ENCODE peak calls at places on chromosomes 2 and 18, in seven cellular contexts. One of them, this sample, is unnamed.

GRCh38 chr2:197307933-197308521 is 2.6 kb downstream of the ANKRD44 start:
- DNase-seq in NCI-H1694 treated with DMSO at 0.1 percent for 48 hours: no peak
- DNase-seq in naive thymus-derived CD8-positive, alpha-beta T cell: no peak
- DNase-seq in stimulated activated naive B cell treated with anti-CD40 and anti-IgM and Interleukin-4, amounts not matched to agents 10 μg/mL and 1 μg/mL and 100 μg/mL, for 72 hours: no peak
- DNase-seq in astrocyte of the spinal cord: no peak
- DNase-seq in NCI-H446 treated with DMSO at 0.1 percent for 48 hours: no peak
- DNase-seq in NCI-H345: no peak
- DNase-seq in this sample: peak

GRCh38 chr2:127586136-127586535 is 50.7 kb downstream of the MYO7B start:
- DNase-seq in NCI-H1694 treated with DMSO at 0.1 percent for 48 hours: no peak
- DNase-seq in naive thymus-derived CD8-positive, alpha-beta T cell: no peak
- DNase-seq in stimulated activated naive B cell treated with anti-CD40 and anti-IgM and Interleukin-4, amounts not matched to agents 10 μg/mL and 1 μg/mL and 100 μg/mL, for 72 hours: no peak
- DNase-seq in astrocyte of the spinal cord: no peak
- DNase-seq in NCI-H446 treated with DMSO at 0.1 percent for 48 hours: no peak
- DNase-seq in NCI-H345: no peak
- DNase-seq in this sample: no peak

GRCh38 chr2:207768168-207768890 is 1.4 kb downstream of the FZD5 start:
- DNase-seq in NCI-H1694 treated with DMSO at 0.1 percent for 48 hours: no peak
- DNase-seq in naive thymus-derived CD8-positive, alpha-beta T cell: peak
- DNase-seq in stimulated activated naive B cell treated with anti-CD40 and anti-IgM and Interleukin-4, amounts not matched to agents 10 μg/mL and 1 μg/mL and 100 μg/mL, for 72 hours: peak
- DNase-seq in astrocyte of the spinal cord: peak
- DNase-seq in NCI-H446 treated with DMSO at 0.1 percent for 48 hours: no peak
- DNase-seq in NCI-H345: no peak
- DNase-seq in this sample: no peak

GRCh38 chr2:172178035-172178434 is 75.3 kb upstream of the DLX2 start:
- DNase-seq in NCI-H1694 treated with DMSO at 0.1 percent for 48 hours: no peak
- DNase-seq in naive thymus-derived CD8-positive, alpha-beta T cell: no peak
- DNase-seq in stimulated activated naive B cell treated with anti-CD40 and anti-IgM and Interleukin-4, amounts not matched to agents 10 μg/mL and 1 μg/mL and 100 μg/mL, for 72 hours: no peak
- DNase-seq in astrocyte of the spinal cord: peak
- DNase-seq in NCI-H446 treated with DMSO at 0.1 percent for 48 hours: no peak
- DNase-seq in NCI-H345: no peak
- DNase-seq in this sample: no peak

GRCh38 chr2:190867182-190867581 is 13.4 kb upstream of the GLS start:
- DNase-seq in NCI-H1694 treated with DMSO at 0.1 percent for 48 hours: no peak
- DNase-seq in naive thymus-derived CD8-positive, alpha-beta T cell: no peak
- DNase-seq in stimulated activated naive B cell treated with anti-CD40 and anti-IgM and Interleukin-4, amounts not matched to agents 10 μg/mL and 1 μg/mL and 100 μg/mL, for 72 hours: no peak
- DNase-seq in astrocyte of the spinal cord: peak
- DNase-seq in NCI-H446 treated with DMSO at 0.1 percent for 48 hours: no peak
- DNase-seq in NCI-H345: no peak
- DNase-seq in this sample: no peak

GRCh38 chr2:228709788-228710371 is 528.4 kb upstream of the SPHKAP start:
- DNase-seq in NCI-H1694 treated with DMSO at 0.1 percent for 48 hours: no peak
- DNase-seq in naive thymus-derived CD8-positive, alpha-beta T cell: no peak
- DNase-seq in stimulated activated naive B cell treated with anti-CD40 and anti-IgM and Interleukin-4, amounts not matched to agents 10 μg/mL and 1 μg/mL and 100 μg/mL, for 72 hours: no peak
- DNase-seq in astrocyte of the spinal cord: no peak
- DNase-seq in NCI-H446 treated with DMSO at 0.1 percent for 48 hours: no peak
- DNase-seq in NCI-H345: no peak
- DNase-seq in this sample: no peak

GRCh38 chr2:58930541-58930940 is 689.4 kb upstream of the FANCL start:
- DNase-seq in NCI-H1694 treated with DMSO at 0.1 percent for 48 hours: no peak
- DNase-seq in naive thymus-derived CD8-positive, alpha-beta T cell: no peak
- DNase-seq in stimulated activated naive B cell treated with anti-CD40 and anti-IgM and Interleukin-4, amounts not matched to agents 10 μg/mL and 1 μg/mL and 100 μg/mL, for 72 hours: no peak
- DNase-seq in astrocyte of the spinal cord: peak
- DNase-seq in NCI-H446 treated with DMSO at 0.1 percent for 48 hours: no peak
- DNase-seq in NCI-H345: no peak
- DNase-seq in this sample: peak

GRCh38 chr2:47076586-47077441 is 78.3 kb downstream of the STPG4 start:
- DNase-seq in NCI-H1694 treated with DMSO at 0.1 percent for 48 hours: no peak
- DNase-seq in naive thymus-derived CD8-positive, alpha-beta T cell: no peak
- DNase-seq in stimulated activated naive B cell treated with anti-CD40 and anti-IgM and Interleukin-4, amounts not matched to agents 10 μg/mL and 1 μg/mL and 100 μg/mL, for 72 hours: no peak
- DNase-seq in astrocyte of the spinal cord: peak
- DNase-seq in NCI-H446 treated with DMSO at 0.1 percent for 48 hours: no peak
- DNase-seq in NCI-H345: no peak
- DNase-seq in this sample: no peak

GRCh38 chr2:96541326-96541725 is 4.8 kb downstream of the ARID5A start:
- DNase-seq in NCI-H1694 treated with DMSO at 0.1 percent for 48 hours: no peak
- DNase-seq in naive thymus-derived CD8-positive, alpha-beta T cell: no peak
- DNase-seq in stimulated activated naive B cell treated with anti-CD40 and anti-IgM and Interleukin-4, amounts not matched to agents 10 μg/mL and 1 μg/mL and 100 μg/mL, for 72 hours: no peak
- DNase-seq in astrocyte of the spinal cord: peak
- DNase-seq in NCI-H446 treated with DMSO at 0.1 percent for 48 hours: no peak
- DNase-seq in NCI-H345: no peak
- DNase-seq in this sample: no peak

GRCh38 chr2:3108105-3108504 is 269.5 kb downstream of the EIPR1 start:
- DNase-seq in NCI-H1694 treated with DMSO at 0.1 percent for 48 hours: no peak
- DNase-seq in naive thymus-derived CD8-positive, alpha-beta T cell: no peak
- DNase-seq in stimulated activated naive B cell treated with anti-CD40 and anti-IgM and Interleukin-4, amounts not matched to agents 10 μg/mL and 1 μg/mL and 100 μg/mL, for 72 hours: no peak
- DNase-seq in astrocyte of the spinal cord: no peak
- DNase-seq in NCI-H446 treated with DMSO at 0.1 percent for 48 hours: no peak
- DNase-seq in NCI-H345: no peak
- DNase-seq in this sample: no peak

GRCh38 chr2:101223814-101224231 is 28.9 kb upstream of the CNOT11 start:
- DNase-seq in NCI-H1694 treated with DMSO at 0.1 percent for 48 hours: no peak
- DNase-seq in naive thymus-derived CD8-positive, alpha-beta T cell: no peak
- DNase-seq in stimulated activated naive B cell treated with anti-CD40 and anti-IgM and Interleukin-4, amounts not matched to agents 10 μg/mL and 1 μg/mL and 100 μg/mL, for 72 hours: peak
- DNase-seq in astrocyte of the spinal cord: no peak
- DNase-seq in NCI-H446 treated with DMSO at 0.1 percent for 48 hours: no peak
- DNase-seq in NCI-H345: no peak
- DNase-seq in this sample: no peak

GRCh38 chr2:45214550-45214949 is 205.3 kb upstream of the SIX2 start:
- DNase-seq in NCI-H1694 treated with DMSO at 0.1 percent for 48 hours: no peak
- DNase-seq in naive thymus-derived CD8-positive, alpha-beta T cell: no peak
- DNase-seq in stimulated activated naive B cell treated with anti-CD40 and anti-IgM and Interleukin-4, amounts not matched to agents 10 μg/mL and 1 μg/mL and 100 μg/mL, for 72 hours: no peak
- DNase-seq in astrocyte of the spinal cord: no peak
- DNase-seq in NCI-H446 treated with DMSO at 0.1 percent for 48 hours: no peak
- DNase-seq in NCI-H345: no peak
- DNase-seq in this sample: no peak

GRCh38 chr2:239246723-239247122 is 154.1 kb downstream of the HDAC4 start:
- DNase-seq in NCI-H1694 treated with DMSO at 0.1 percent for 48 hours: no peak
- DNase-seq in naive thymus-derived CD8-positive, alpha-beta T cell: no peak
- DNase-seq in stimulated activated naive B cell treated with anti-CD40 and anti-IgM and Interleukin-4, amounts not matched to agents 10 μg/mL and 1 μg/mL and 100 μg/mL, for 72 hours: no peak
- DNase-seq in astrocyte of the spinal cord: no peak
- DNase-seq in NCI-H446 treated with DMSO at 0.1 percent for 48 hours: no peak
- DNase-seq in NCI-H345: peak
- DNase-seq in this sample: peak

GRCh38 chr2:38056216-38056615 is 19.7 kb downstream of the CYP1B1 start:
- DNase-seq in NCI-H1694 treated with DMSO at 0.1 percent for 48 hours: no peak
- DNase-seq in naive thymus-derived CD8-positive, alpha-beta T cell: no peak
- DNase-seq in stimulated activated naive B cell treated with anti-CD40 and anti-IgM and Interleukin-4, amounts not matched to agents 10 μg/mL and 1 μg/mL and 100 μg/mL, for 72 hours: no peak
- DNase-seq in astrocyte of the spinal cord: no peak
- DNase-seq in NCI-H446 treated with DMSO at 0.1 percent for 48 hours: no peak
- DNase-seq in NCI-H345: no peak
- DNase-seq in this sample: no peak

GRCh38 chr2:42116195-42117181 is 52.7 kb upstream of the EML4 start:
- DNase-seq in NCI-H1694 treated with DMSO at 0.1 percent for 48 hours: no peak
- DNase-seq in naive thymus-derived CD8-positive, alpha-beta T cell: no peak
- DNase-seq in stimulated activated naive B cell treated with anti-CD40 and anti-IgM and Interleukin-4, amounts not matched to agents 10 μg/mL and 1 μg/mL and 100 μg/mL, for 72 hours: no peak
- DNase-seq in astrocyte of the spinal cord: peak
- DNase-seq in NCI-H446 treated with DMSO at 0.1 percent for 48 hours: no peak
- DNase-seq in NCI-H345: no peak
- DNase-seq in this sample: no peak

GRCh38 chr2:129061079-129061785 is 742.6 kb upstream of the HS6ST1 start:
- DNase-seq in NCI-H1694 treated with DMSO at 0.1 percent for 48 hours: no peak
- DNase-seq in naive thymus-derived CD8-positive, alpha-beta T cell: no peak
- DNase-seq in stimulated activated naive B cell treated with anti-CD40 and anti-IgM and Interleukin-4, amounts not matched to agents 10 μg/mL and 1 μg/mL and 100 μg/mL, for 72 hours: no peak
- DNase-seq in astrocyte of the spinal cord: peak
- DNase-seq in NCI-H446 treated with DMSO at 0.1 percent for 48 hours: no peak
- DNase-seq in NCI-H345: no peak
- DNase-seq in this sample: no peak

GRCh38 chr2:3288455-3289163 is 89.0 kb downstream of the EIPR1 start:
- DNase-seq in NCI-H1694 treated with DMSO at 0.1 percent for 48 hours: no peak
- DNase-seq in naive thymus-derived CD8-positive, alpha-beta T cell: no peak
- DNase-seq in stimulated activated naive B cell treated with anti-CD40 and anti-IgM and Interleukin-4, amounts not matched to agents 10 μg/mL and 1 μg/mL and 100 μg/mL, for 72 hours: no peak
- DNase-seq in astrocyte of the spinal cord: no peak
- DNase-seq in NCI-H446 treated with DMSO at 0.1 percent for 48 hours: no peak
- DNase-seq in NCI-H345: no peak
- DNase-seq in this sample: peak

GRCh38 chr2:147327636-147328035 is 517.2 kb upstream of the ACVR2A start:
- DNase-seq in NCI-H1694 treated with DMSO at 0.1 percent for 48 hours: no peak
- DNase-seq in naive thymus-derived CD8-positive, alpha-beta T cell: no peak
- DNase-seq in stimulated activated naive B cell treated with anti-CD40 and anti-IgM and Interleukin-4, amounts not matched to agents 10 μg/mL and 1 μg/mL and 100 μg/mL, for 72 hours: no peak
- DNase-seq in astrocyte of the spinal cord: no peak
- DNase-seq in NCI-H446 treated with DMSO at 0.1 percent for 48 hours: no peak
- DNase-seq in NCI-H345: no peak
- DNase-seq in this sample: no peak

GRCh38 chr18:44818668-44819403 is 138.1 kb downstream of the SETBP1 start:
- DNase-seq in NCI-H1694 treated with DMSO at 0.1 percent for 48 hours: no peak
- DNase-seq in naive thymus-derived CD8-positive, alpha-beta T cell: no peak
- DNase-seq in stimulated activated naive B cell treated with anti-CD40 and anti-IgM and Interleukin-4, amounts not matched to agents 10 μg/mL and 1 μg/mL and 100 μg/mL, for 72 hours: no peak
- DNase-seq in astrocyte of the spinal cord: no peak
- DNase-seq in NCI-H446 treated with DMSO at 0.1 percent for 48 hours: no peak
- DNase-seq in NCI-H345: no peak
- DNase-seq in this sample: no peak

GRCh38 chr2:18219676-18220075 is 340.8 kb downstream of the RDH14 start:
- DNase-seq in NCI-H1694 treated with DMSO at 0.1 percent for 48 hours: no peak
- DNase-seq in naive thymus-derived CD8-positive, alpha-beta T cell: no peak
- DNase-seq in stimulated activated naive B cell treated with anti-CD40 and anti-IgM and Interleukin-4, amounts not matched to agents 10 μg/mL and 1 μg/mL and 100 μg/mL, for 72 hours: no peak
- DNase-seq in astrocyte of the spinal cord: no peak
- DNase-seq in NCI-H446 treated with DMSO at 0.1 percent for 48 hours: no peak
- DNase-seq in NCI-H345: no peak
- DNase-seq in this sample: no peak

GRCh38 chr18:12904012-12904516 is 20.0 kb upstream of the PTPN2 start:
- DNase-seq in NCI-H1694 treated with DMSO at 0.1 percent for 48 hours: no peak
- DNase-seq in naive thymus-derived CD8-positive, alpha-beta T cell: no peak
- DNase-seq in stimulated activated naive B cell treated with anti-CD40 and anti-IgM and Interleukin-4, amounts not matched to agents 10 μg/mL and 1 μg/mL and 100 μg/mL, for 72 hours: no peak
- DNase-seq in astrocyte of the spinal cord: no peak
- DNase-seq in NCI-H446 treated with DMSO at 0.1 percent for 48 hours: no peak
- DNase-seq in NCI-H345: no peak
- DNase-seq in this sample: no peak

GRCh38 chr2:70703900-70704549 is 64.0 kb downstream of the ADD2 start:
- DNase-seq in NCI-H1694 treated with DMSO at 0.1 percent for 48 hours: no peak
- DNase-seq in naive thymus-derived CD8-positive, alpha-beta T cell: no peak
- DNase-seq in stimulated activated naive B cell treated with anti-CD40 and anti-IgM and Interleukin-4, amounts not matched to agents 10 μg/mL and 1 μg/mL and 100 μg/mL, for 72 hours: no peak
- DNase-seq in astrocyte of the spinal cord: no peak
- DNase-seq in NCI-H446 treated with DMSO at 0.1 percent for 48 hours: no peak
- DNase-seq in NCI-H345: no peak
- DNase-seq in this sample: no peak

GRCh38 chr2:66236816-66237469 is 198.0 kb upstream of the MEIS1 start:
- DNase-seq in NCI-H1694 treated with DMSO at 0.1 percent for 48 hours: no peak
- DNase-seq in naive thymus-derived CD8-positive, alpha-beta T cell: no peak
- DNase-seq in stimulated activated naive B cell treated with anti-CD40 and anti-IgM and Interleukin-4, amounts not matched to agents 10 μg/mL and 1 μg/mL and 100 μg/mL, for 72 hours: no peak
- DNase-seq in astrocyte of the spinal cord: no peak
- DNase-seq in NCI-H446 treated with DMSO at 0.1 percent for 48 hours: no peak
- DNase-seq in NCI-H345: no peak
- DNase-seq in this sample: no peak

GRCh38 chr2:143824796-143825195 is 695.1 kb downstream of the ZEB2 start:
- DNase-seq in NCI-H1694 treated with DMSO at 0.1 percent for 48 hours: no peak
- DNase-seq in naive thymus-derived CD8-positive, alpha-beta T cell: no peak
- DNase-seq in stimulated activated naive B cell treated with anti-CD40 and anti-IgM and Interleukin-4, amounts not matched to agents 10 μg/mL and 1 μg/mL and 100 μg/mL, for 72 hours: no peak
- DNase-seq in astrocyte of the spinal cord: no peak
- DNase-seq in NCI-H446 treated with DMSO at 0.1 percent for 48 hours: peak
- DNase-seq in NCI-H345: no peak
- DNase-seq in this sample: no peak

GRCh38 chr2:31246184-31246852 is 12.4 kb downstream of the EHD3 start:
- DNase-seq in NCI-H1694 treated with DMSO at 0.1 percent for 48 hours: no peak
- DNase-seq in naive thymus-derived CD8-positive, alpha-beta T cell: no peak
- DNase-seq in stimulated activated naive B cell treated with anti-CD40 and anti-IgM and Interleukin-4, amounts not matched to agents 10 μg/mL and 1 μg/mL and 100 μg/mL, for 72 hours: no peak
- DNase-seq in astrocyte of the spinal cord: no peak
- DNase-seq in NCI-H446 treated with DMSO at 0.1 percent for 48 hours: no peak
- DNase-seq in NCI-H345: no peak
- DNase-seq in this sample: no peak

GRCh38 chr2:74249406-74250122 is 51.1 kb downstream of the MTHFD2 start:
- DNase-seq in NCI-H1694 treated with DMSO at 0.1 percent for 48 hours: no peak
- DNase-seq in naive thymus-derived CD8-positive, alpha-beta T cell: no peak
- DNase-seq in stimulated activated naive B cell treated with anti-CD40 and anti-IgM and Interleukin-4, amounts not matched to agents 10 μg/mL and 1 μg/mL and 100 μg/mL, for 72 hours: no peak
- DNase-seq in astrocyte of the spinal cord: no peak
- DNase-seq in NCI-H446 treated with DMSO at 0.1 percent for 48 hours: no peak
- DNase-seq in NCI-H345: no peak
- DNase-seq in this sample: no peak

GRCh38 chr2:7430869-7431641 is 513.8 kb downstream of the RNF144A start:
- DNase-seq in NCI-H1694 treated with DMSO at 0.1 percent for 48 hours: no peak
- DNase-seq in naive thymus-derived CD8-positive, alpha-beta T cell: peak
- DNase-seq in stimulated activated naive B cell treated with anti-CD40 and anti-IgM and Interleukin-4, amounts not matched to agents 10 μg/mL and 1 μg/mL and 100 μg/mL, for 72 hours: peak
- DNase-seq in astrocyte of the spinal cord: peak
- DNase-seq in NCI-H446 treated with DMSO at 0.1 percent for 48 hours: no peak
- DNase-seq in NCI-H345: no peak
- DNase-seq in this sample: no peak

GRCh38 chr2:109318150-109318948 is 189.3 kb downstream of the SH3RF3 start:
- DNase-seq in NCI-H1694 treated with DMSO at 0.1 percent for 48 hours: peak
- DNase-seq in naive thymus-derived CD8-positive, alpha-beta T cell: no peak
- DNase-seq in stimulated activated naive B cell treated with anti-CD40 and anti-IgM and Interleukin-4, amounts not matched to agents 10 μg/mL and 1 μg/mL and 100 μg/mL, for 72 hours: no peak
- DNase-seq in astrocyte of the spinal cord: peak
- DNase-seq in NCI-H446 treated with DMSO at 0.1 percent for 48 hours: peak
- DNase-seq in NCI-H345: no peak
- DNase-seq in this sample: no peak

GRCh38 chr2:216015722-216016464 is 2.5 kb upstream of the MREG start:
- DNase-seq in NCI-H1694 treated with DMSO at 0.1 percent for 48 hours: peak
- DNase-seq in naive thymus-derived CD8-positive, alpha-beta T cell: peak
- DNase-seq in stimulated activated naive B cell treated with anti-CD40 and anti-IgM and Interleukin-4, amounts not matched to agents 10 μg/mL and 1 μg/mL and 100 μg/mL, for 72 hours: peak
- DNase-seq in astrocyte of the spinal cord: no peak
- DNase-seq in NCI-H446 treated with DMSO at 0.1 percent for 48 hours: no peak
- DNase-seq in NCI-H345: no peak
- DNase-seq in this sample: peak